ENCODE peak calls at places on chromosomes 7 and 10, in nine cellular contexts. U, M, L, X, A, K, N, I and Y are unnamed samples.

GRCh38 chr7:152336754-152337368 is 98.9 kb downstream of the KMT2C start:
- DNase-seq in U (peak), M (peak), L (no peak), X (peak), A (no peak), K (peak), N (no peak), I (peak), Y (peak)

GRCh38 chr7:96723622-96724021 is 14.0 kb upstream of the SEM1 start:
- DNase-seq in U (no peak), M (no peak), L (no peak), X (no peak), A (no peak), K (peak), N (no peak), I (no peak), Y (peak)

GRCh38 chr10:129961274-129961839 is 2.7 kb downstream of the EBF3 start:
- DNase-seq in U (no peak), M (no peak), L (no peak), X (no peak), A (no peak), K (peak), N (no peak), I (no peak), Y (no peak)

GRCh38 chr10:100746413-100746931 is 1.1 kb downstream of the PAX2 start:
- DNase-seq in U (no peak), M (no peak), L (no peak), X (no peak), A (no peak), K (no peak), N (no peak), I (no peak), Y (no peak)

GRCh38 chr10:93921338-93921737 is 27.6 kb downstream of the SLC35G1 start:
- DNase-seq in U (peak), M (peak), L (no peak), X (no peak), A (no peak), K (no peak), N (no peak), I (peak), Y (no peak)

GRCh38 chr10:60681103-60681502 is 97.2 kb upstream of the CDK1 start:
- DNase-seq in U (no peak), M (no peak), L (no peak), X (no peak), A (no peak), K (no peak), N (no peak), I (no peak), Y (no peak)

GRCh38 chr10:88624840-88625239 is 38.3 kb downstream of the LIPJ start:
- DNase-seq in U (no peak), M (no peak), L (no peak), X (no peak), A (no peak), K (no peak), N (no peak), I (peak), Y (no peak)

GRCh38 chr7:132430863-132431822 is 145.1 kb downstream of the PLXNA4 start:
- DNase-seq in U (peak), M (peak), L (peak), X (no peak), A (no peak), K (peak), N (no peak), I (no peak), Y (peak)

GRCh38 chr10:33052915-33053810 is 95.1 kb upstream of the ITGB1 start:
- DNase-seq in U (no peak), M (no peak), L (no peak), X (no peak), A (no peak), K (no peak), N (no peak), I (no peak), Y (no peak)

GRCh38 chr7:73909996-73910395 is 49.0 kb downstream of the TMEM270 start:
- DNase-seq in U (no peak), M (no peak), L (peak), X (no peak), A (no peak), K (no peak), N (no peak), I (no peak), Y (no peak)

GRCh38 chr10:15348579-15348978 is 22.5 kb downstream of the FAM171A1 start:
- DNase-seq in U (no peak), M (no peak), L (no peak), X (no peak), A (peak), K (peak), N (no peak), I (no peak), Y (peak)

GRCh38 chr7:135334830-135335543 is 101.3 kb downstream of the STRA8 start:
- DNase-seq in U (no peak), M (no peak), L (no peak), X (no peak), A (no peak), K (no peak), N (peak), I (no peak), Y (no peak)

GRCh38 chr10:63115732-63116383 is 17.3 kb upstream of the NRBF2 start:
- DNase-seq in U (peak), M (peak), L (peak), X (peak), A (peak), K (peak), N (no peak), I (no peak), Y (peak)

GRCh38 chr10:58453098-58453497 is 59.6 kb upstream of the BICC1 start:
- DNase-seq in U (no peak), M (no peak), L (no peak), X (no peak), A (no peak), K (no peak), N (no peak), I (no peak), Y (no peak)

GRCh38 chr10:126349676-126350075 is 38.6 kb downstream of the ADAM12 start:
- DNase-seq in U (no peak), M (no peak), L (no peak), X (no peak), A (no peak), K (no peak), N (no peak), I (no peak), Y (no peak)

GRCh38 chr7:44712012-44712411 is 36.6 kb upstream of the ZMIZ2 start:
- DNase-seq in U (no peak), M (peak), L (no peak), X (no peak), A (no peak), K (no peak), N (no peak), I (no peak), Y (peak)

GRCh38 chr7:107044347-107045194 is at the start of gene PRKAR2B:
- DNase-seq in U (peak), M (peak), L (peak), X (peak), A (peak), K (peak), N (no peak), I (peak), Y (peak)

GRCh38 chr10:50417906-50418697 is 166.8 kb upstream of the ASAH2 start:
- DNase-seq in U (peak), M (peak), L (peak), X (peak), A (peak), K (peak), N (peak), I (peak), Y (peak)

GRCh38 chr7:50285259-50285658 is 19.3 kb upstream of the IKZF1 start:
- DNase-seq in U (no peak), M (no peak), L (no peak), X (no peak), A (no peak), K (no peak), N (no peak), I (no peak), Y (no peak)

GRCh38 chr10:132904169-132904813 is 38.1 kb downstream of the CFAP46 start:
- DNase-seq in U (no peak), M (peak), L (no peak), X (peak), A (peak), K (peak), N (peak), I (no peak), Y (peak)

DNA sequence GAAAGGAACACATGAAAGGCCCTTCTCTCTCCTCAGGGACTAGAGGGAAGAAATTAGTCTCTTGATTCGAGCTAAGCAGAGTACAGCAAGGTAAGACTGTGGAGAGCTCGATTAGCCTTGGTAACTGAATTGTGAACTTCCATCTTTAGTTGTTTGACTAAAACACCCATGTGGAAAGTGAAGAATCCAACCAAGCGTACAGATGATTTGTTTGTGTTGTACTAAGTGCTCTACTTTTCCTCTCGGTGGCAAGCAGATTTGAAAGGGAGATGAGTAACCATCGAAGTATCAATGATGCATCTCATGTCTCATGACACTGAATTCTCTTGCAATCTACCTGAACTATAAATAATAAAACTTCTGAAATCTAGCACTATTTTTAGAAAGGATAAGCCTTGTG is 80.7 kb downstream of the FZD1 start:
- DNase-seq in U (no peak), M (no peak), L (no peak), X (no peak), A (no peak), K (no peak), N (no peak), I (peak), Y (no peak)
- TF ChIP-seq CTCF in U (no peak), M (no peak), L (no peak), X (no peak), A (no peak), K (no peak), N (no peak), I (no peak), Y (no peak)

GRCh38 chr7:122893486-122893885 is 7.2 kb upstream of the CADPS2 start:
- DNase-seq in U (no peak), M (no peak), L (no peak), X (no peak), A (no peak), K (no peak), N (no peak), I (no peak), Y (no peak)

GRCh38 chr7:122901250-122901649 is 15.0 kb upstream of the CADPS2 start:
- DNase-seq in U (no peak), M (no peak), L (no peak), X (no peak), A (no peak), K (no peak), N (no peak), I (no peak), Y (no peak)

GRCh38 chr7:122896509-122896908 is 10.2 kb upstream of the CADPS2 start:
- DNase-seq in U (no peak), M (no peak), L (no peak), X (no peak), A (no peak), K (no peak), N (no peak), I (no peak), Y (no peak)
- TF ChIP-seq CTCF in U (no peak), M (no peak), L (no peak), X (no peak), A (no peak), K (no peak), N (no peak), I (no peak), Y (no peak)

GRCh38 chr7:36728143-36728542 is 3.8 kb upstream of the AOAH start:
- DNase-seq in U (no peak), M (no peak), L (no peak), X (no peak), A (no peak), K (no peak), N (no peak), I (no peak), Y (no peak)

GRCh38 chr7:36726311-36726710 is 2.0 kb upstream of the AOAH start:
- DNase-seq in U (no peak), M (no peak), L (no peak), X (no peak), A (no peak), K (no peak), N (no peak), I (no peak), Y (no peak)

GRCh38 chr7:36730046-36730445 is 5.8 kb upstream of the AOAH start:
- DNase-seq in U (no peak), M (no peak), L (no peak), X (no peak), A (no peak), K (no peak), N (no peak), I (no peak), Y (no peak)

GRCh38 chr7:36723951-36724664 is at the start of gene AOAH:
- DNase-seq in U (peak), M (no peak), L (peak), X (peak), A (peak), K (no peak), N (no peak), I (peak), Y (no peak)

DNA sequence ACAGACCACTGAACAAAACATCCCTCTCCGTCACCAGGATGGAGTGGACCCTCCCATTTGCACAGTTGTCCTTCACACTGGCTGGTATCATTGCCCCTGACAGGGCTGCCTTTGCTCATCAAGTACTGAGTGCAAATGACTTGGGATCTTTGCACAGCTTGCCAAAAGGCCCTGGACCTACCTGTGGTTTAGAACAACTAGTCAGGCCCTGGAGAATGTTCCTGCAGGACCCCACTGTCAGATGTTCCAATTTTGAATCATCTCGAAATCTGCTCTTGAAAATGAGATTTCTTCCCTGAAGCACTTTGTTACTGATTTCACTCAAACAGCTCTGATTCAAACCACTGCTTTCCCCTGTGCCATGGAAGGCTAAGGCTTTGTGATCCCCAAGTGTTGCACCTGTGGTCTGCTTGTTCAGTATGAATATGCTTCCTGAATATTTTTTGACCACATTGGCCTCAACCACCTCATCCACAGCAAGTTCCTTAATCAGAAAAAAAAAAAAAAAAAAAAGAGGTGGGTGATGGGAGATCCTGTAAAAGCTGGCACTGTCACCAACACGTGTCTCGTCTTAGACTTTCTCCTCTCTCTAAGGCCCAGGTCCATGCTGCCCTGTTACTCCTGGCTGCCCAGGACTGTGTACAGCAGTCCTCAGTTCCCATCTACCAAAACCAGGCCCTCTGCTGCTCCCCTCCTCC is 2.7 kb upstream of the AOAH start:
- DNase-seq in U (no peak), M (no peak), L (no peak), X (no peak), A (no peak), K (no peak), N (no peak), I (no peak), Y (no peak)
- TF ChIP-seq CTCF in U (no peak), M (no peak), L (no peak), X (no peak), A (no peak), K (no peak), N (no peak), I (no peak), Y (no peak)

GRCh38 chr7:3196629-3197028 is 104.4 kb upstream of the SDK1 start:
- DNase-seq in U (no peak), M (no peak), L (no peak), X (no peak), A (no peak), K (no peak), N (no peak), I (no peak), Y (no peak)

GRCh38 chr7:3193721-3194120 is 107.3 kb upstream of the SDK1 start:
- DNase-seq in U (no peak), M (no peak), L (no peak), X (no peak), A (no peak), K (no peak), N (no peak), I (no peak), Y (no peak)

GRCh38 chr7:3195160-3195559 is 105.9 kb upstream of the SDK1 start:
- DNase-seq in U (no peak), M (no peak), L (no peak), X (no peak), A (no peak), K (no peak), N (no peak), I (no peak), Y (no peak)

GRCh38 chr7:3197567-3198212 is 103.4 kb upstream of the SDK1 start:
- DNase-seq in U (no peak), M (peak), L (no peak), X (no peak), A (no peak), K (no peak), N (no peak), I (no peak), Y (no peak)

DNA sequence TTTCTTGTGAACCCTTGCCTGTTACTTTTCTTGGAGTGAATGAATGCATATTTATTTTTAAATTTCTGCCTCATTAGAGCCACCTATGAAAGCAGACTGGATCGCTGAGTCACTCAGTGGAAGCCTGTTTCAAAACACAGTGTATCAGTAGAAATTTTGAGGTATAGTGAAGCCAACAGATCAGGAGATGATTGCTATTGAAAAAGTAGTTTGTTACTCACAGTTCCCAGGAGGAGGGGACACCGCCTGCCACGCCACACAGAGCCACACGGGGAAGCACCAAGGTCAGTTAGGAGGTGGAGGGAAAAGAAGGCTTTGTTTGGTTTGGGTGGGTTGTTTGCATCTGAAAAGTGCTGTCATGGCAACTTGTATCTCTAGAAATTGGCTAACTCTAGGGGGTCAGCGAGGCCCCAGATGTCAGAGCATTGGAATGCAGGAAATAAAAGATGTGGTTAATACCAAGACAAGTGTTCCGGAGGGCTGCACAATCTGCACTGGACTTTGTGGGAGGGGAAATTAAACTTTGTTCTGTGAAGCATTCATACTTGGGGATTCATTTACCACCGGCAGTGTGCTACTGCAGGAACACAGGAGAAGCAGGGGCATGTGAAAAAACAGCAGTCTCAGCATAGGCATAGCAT is 106.4 kb upstream of the SDK1 start:
- DNase-seq in U (no peak), M (peak), L (no peak), X (no peak), A (no peak), K (peak), N (no peak), I (no peak), Y (peak)
- TF ChIP-seq CTCF in U (no peak), M (peak), L (no peak), X (no peak), A (no peak), K (peak), N (no peak), I (no peak), Y (peak)

DNA sequence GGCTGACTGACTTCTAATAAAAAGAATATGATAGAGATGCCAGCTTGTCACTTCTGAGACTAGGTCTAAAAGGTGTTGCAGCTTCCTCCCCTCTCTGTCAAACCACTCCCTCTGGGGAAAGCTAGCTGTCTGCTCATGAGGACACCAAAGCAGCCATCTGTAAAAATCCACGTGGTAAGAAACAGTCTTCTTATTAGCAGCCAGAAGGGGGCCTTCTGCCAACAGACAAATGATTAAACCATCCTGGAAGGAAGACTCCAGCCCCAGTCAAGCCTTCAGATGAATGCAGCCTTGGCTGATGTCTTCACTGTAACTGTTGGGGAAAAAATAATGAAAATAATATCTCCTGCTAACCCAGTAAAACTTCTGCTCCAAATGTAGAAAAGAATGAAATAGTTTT is 41.9 kb upstream of the DAGLB start:
- DNase-seq in U (no peak), M (no peak), L (no peak), X (no peak), A (no peak), K (no peak), N (no peak), I (peak), Y (no peak)
- TF ChIP-seq CTCF in U (no peak), M (no peak), L (no peak), X (no peak), A (no peak), K (no peak), N (peak), I (no peak), Y (no peak)

GRCh38 chr10:123581656-123582055 is 84.5 kb upstream of the GPR26 start:
- DNase-seq in U (no peak), M (no peak), L (no peak), X (no peak), A (no peak), K (no peak), N (no peak), I (no peak), Y (no peak)

GRCh38 chr10:123584419-123584775 is 81.8 kb upstream of the GPR26 start:
- DNase-seq in U (no peak), M (no peak), L (no peak), X (no peak), A (no peak), K (no peak), N (no peak), I (no peak), Y (no peak)

GRCh38 chr10:123582084-123582989 is 83.8 kb upstream of the GPR26 start:
- DNase-seq in U (peak), M (peak), L (peak), X (peak), A (peak), K (peak), N (no peak), I (peak), Y (peak)

GRCh38 chr10:123585477-123586445 is 80.4 kb upstream of the GPR26 start:
- DNase-seq in U (no peak), M (no peak), L (no peak), X (no peak), A (no peak), K (no peak), N (no peak), I (no peak), Y (no peak)

DNA sequence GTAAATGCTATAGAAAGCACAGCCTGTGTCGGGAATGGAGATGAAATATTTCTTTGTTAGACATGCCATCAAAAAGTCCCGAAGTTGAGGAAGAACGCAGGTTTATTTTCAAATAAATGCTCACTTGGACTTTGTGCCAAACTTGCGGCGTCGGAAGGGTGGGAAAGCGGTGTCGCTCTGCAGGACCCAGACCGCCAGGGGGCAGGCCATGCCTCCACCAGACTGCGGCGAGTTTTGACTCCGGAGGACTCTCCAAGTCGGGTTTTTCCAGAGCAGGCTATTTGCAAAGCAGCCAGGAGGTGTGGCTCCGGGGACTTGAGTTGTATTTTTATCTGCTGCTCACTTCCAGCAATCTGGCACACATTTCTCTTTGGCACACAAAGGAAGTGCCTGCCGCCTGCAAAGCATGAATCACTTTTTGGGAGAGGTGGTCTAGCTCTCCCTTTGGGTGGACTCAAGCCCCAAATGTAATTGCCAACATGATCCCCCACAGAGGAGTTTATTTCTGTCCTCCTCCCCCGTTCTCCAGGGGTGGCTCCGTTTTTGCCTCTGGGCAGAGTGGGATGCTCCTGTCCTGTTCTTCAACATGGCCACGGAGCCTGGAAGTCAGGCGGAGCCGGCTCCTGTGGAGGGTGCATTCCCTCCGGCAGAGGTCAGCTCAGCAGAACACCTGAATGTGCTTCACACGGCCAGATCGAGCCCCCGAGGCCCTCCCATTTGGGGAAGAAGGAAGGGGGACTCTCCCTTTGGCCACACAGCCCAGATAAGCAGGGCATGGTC is 82.3 kb upstream of the GPR26 start:
- DNase-seq in U (peak), M (peak), L (peak), X (peak), A (peak), K (peak), N (no peak), I (no peak), Y (peak)
- TF ChIP-seq CTCF in U (peak), M (peak), L (peak), X (peak), A (peak), K (peak), N (peak), I (peak), Y (peak)